ENCODE peak calls at places on chromosome 9, in six cellular contexts. Z is HS-27A; N is M059J; A is SK-N-SH; M is activated CD8-positive, alpha-beta memory T cell treated with anti-CD3 and anti-CD28 coated beads for 4 hours; D is fibroblast of gingiva. X is an unnamed sample.

GRCh38 chr9:127943746-127944145 is 6.1 kb upstream of the DPM2 start:
- DNase-seq in Z (no peak), N (peak), A (peak), M (peak), D (peak), X (peak)

GRCh38 chr9:34084562-34084961 is 35.9 kb upstream of the UBAP2 start:
- DNase-seq in Z (no peak), N (no peak), A (no peak), M (no peak), D (peak), X (peak)

GRCh38 chr9:94800424-94801117 is 74.1 kb downstream of the AOPEP start:
- DNase-seq in Z (no peak), N (peak), A (no peak), M (no peak), D (no peak), X (peak)

GRCh38 chr9:114321759-114322158 is 1.1 kb upstream of the ORM1 start:
- DNase-seq in Z (peak), N (peak), A (no peak), M (no peak), D (peak), X (peak)

GRCh38 chr9:68969538-68969937 is 44.4 kb downstream of the PRKACG start:
- DNase-seq in Z (no peak), N (no peak), A (no peak), M (no peak), D (no peak), X (no peak)

GRCh38 chr9:113352006-113352405 is 2.7 kb downstream of the BSPRY start:
- DNase-seq in Z (no peak), N (no peak), A (no peak), M (no peak), D (no peak), X (no peak)

GRCh38 chr9:134709512-134710270 is 68.1 kb downstream of the COL5A1 start:
- DNase-seq in Z (no peak), N (peak), A (peak), M (no peak), D (peak), X (peak)

GRCh38 chr9:112046181-112046580 is 128.9 kb downstream of the SUSD1 start:
- DNase-seq in Z (no peak), N (peak), A (no peak), M (no peak), D (peak), X (peak)

GRCh38 chr9:4197548-4197947 is 102.3 kb downstream of the GLIS3 start:
- DNase-seq in Z (no peak), N (no peak), A (peak), M (no peak), D (no peak), X (no peak)

GRCh38 chr9:122402403-122403268 is 31.8 kb downstream of the PTGS1 start:
- DNase-seq in Z (peak), N (peak), A (no peak), M (peak), D (peak), X (peak)

GRCh38 chr9:135343733-135344522 is 135.7 kb upstream of the PPP1R26 start:
- DNase-seq in Z (no peak), N (peak), A (peak), M (no peak), D (no peak), X (peak)

GRCh38 chr9:22208846-22209585 is 199.9 kb upstream of the CDKN2B start:
- DNase-seq in Z (no peak), N (peak), A (no peak), M (no peak), D (peak), X (peak)

GRCh38 chr9:118121361-118121760 is 417.2 kb downstream of the TLR4 start:
- DNase-seq in Z (peak), N (peak), A (no peak), M (no peak), D (no peak), X (no peak)

GRCh38 chr9:94169978-94170377 is 85.7 kb downstream of the PTPDC1 start:
- DNase-seq in Z (no peak), N (no peak), A (no peak), M (no peak), D (peak), X (no peak)

GRCh38 chr9:125346351-125346750 is 84.7 kb downstream of the GAPVD1 start:
- DNase-seq in Z (no peak), N (no peak), A (no peak), M (no peak), D (no peak), X (no peak)

GRCh38 chr9:89177021-89177400 is 1.6 kb downstream of the SHC3 start:
- DNase-seq in Z (no peak), N (peak), A (peak), M (no peak), D (peak), X (peak)

GRCh38 chr9:81244631-81245030 is 444.7 kb downstream of the TLE1 start:
- DNase-seq in Z (no peak), N (no peak), A (no peak), M (no peak), D (peak), X (peak)

GRCh38 chr9:77598510-77598909 is 49.6 kb downstream of the GNA14 start:
- DNase-seq in Z (no peak), N (peak), A (no peak), M (no peak), D (peak), X (peak)

GRCh38 chr9:74556685-74557084 is 59.5 kb downstream of the RORB start:
- DNase-seq in Z (no peak), N (no peak), A (no peak), M (no peak), D (no peak), X (no peak)

GRCh38 chr9:131523451-131524435 is 7.3 kb downstream of the UCK1 start:
- DNase-seq in Z (no peak), N (no peak), A (no peak), M (no peak), D (no peak), X (no peak)

GRCh38 chr9:116661037-116661954 is 25.8 kb upstream of the TRIM32 start:
- DNase-seq in Z (peak), N (peak), A (peak), M (no peak), D (peak), X (peak)

GRCh38 chr9:136671254-136671614 is 8.5 kb downstream of the EGFL7 start:
- DNase-seq in Z (no peak), N (no peak), A (no peak), M (no peak), D (no peak), X (no peak)

GRCh38 chr9:121242219-121242954 is 25.6 kb upstream of the GSN start:
- DNase-seq in Z (no peak), N (peak), A (no peak), M (no peak), D (peak), X (peak)

GRCh38 chr9:134785325-134786108 is 95.1 kb upstream of the FCN2 start:
- DNase-seq in Z (no peak), N (no peak), A (peak), M (no peak), D (no peak), X (no peak)

GRCh38 chr9:130193531-130194405 is 21.6 kb downstream of the NCS1 start:
- DNase-seq in Z (no peak), N (no peak), A (peak), M (no peak), D (no peak), X (no peak)

GRCh38 chr9:90251311-90251710 is 391.3 kb downstream of the DIRAS2 start:
- DNase-seq in Z (no peak), N (no peak), A (no peak), M (no peak), D (no peak), X (no peak)

GRCh38 chr9:89357331-89358197 is 39.3 kb downstream of the SECISBP2 start:
- DNase-seq in Z (no peak), N (no peak), A (no peak), M (no peak), D (no peak), X (no peak)

GRCh38 chr9:137006116-137007003 is 10.0 kb upstream of the CLIC3 start:
- DNase-seq in Z (no peak), N (no peak), A (no peak), M (no peak), D (no peak), X (no peak)

GRCh38 chr9:86843182-86843581 is 104.1 kb downstream of the GAS1 start:
- DNase-seq in Z (no peak), N (peak), A (peak), M (no peak), D (no peak), X (no peak)

GRCh38 chr9:33265211-33265885 is 499 bp downstream of the CHMP5 start:
- DNase-seq in Z (no peak), N (peak), A (no peak), M (no peak), D (no peak), X (no peak)

GRCh38 chr9:134065720-134066419 is 2.0 kb downstream of the BRD3 start:
- DNase-seq in Z (no peak), N (peak), A (peak), M (peak), D (peak), X (peak)

GRCh38 chr9:112717669-112718331 is at the start of gene INIP:
- DNase-seq in Z (peak), N (peak), A (peak), M (peak), D (peak), X (peak)

GRCh38 chr9:130107955-130108354 is 54.2 kb downstream of the GPR107 start:
- DNase-seq in Z (no peak), N (no peak), A (no peak), M (no peak), D (no peak), X (no peak)